ENCODE peak calls at places on chromosomes 7 and 10, in nine cellular contexts. O is lower leg skin, F is HepG2, M is GM23338, T is AG09319, D is OCI-LY7, V is endothelial cell, X is RWPE1, S is neural crest cell. J is an unnamed sample.

GRCh38 chr10:98312816-98313215 is 44.8 kb upstream of the LOXL4 start:
- DNase-seq in V (no peak), X (no peak), S (no peak), O (no peak), F (no peak), D (no peak), M (peak), T (no peak), J (no peak)

GRCh38 chr10:929965-930364 is 1.5 kb downstream of the LARP4B start:
- DNase-seq in V (no peak), X (no peak), D (peak), M (no peak), F (no peak), T (no peak), S (no peak), O (peak), J (peak)

GRCh38 chr7:6175642-6176041 is 96.8 kb downstream of the CYTH3 start:
- DNase-seq in V (no peak), M (no peak), D (no peak), F (no peak), O (peak), X (peak), T (peak), S (no peak), J (no peak)

GRCh38 chr7:77867208-77867915 is 68.8 kb downstream of the PHTF2 start:
- DNase-seq in V (no peak), S (no peak), O (no peak), F (no peak), D (no peak), M (no peak), T (no peak), X (no peak), J (no peak)

GRCh38 chr7:854118-854775 is 22.0 kb downstream of the SUN1 start:
- DNase-seq in D (no peak), V (no peak), S (no peak), T (no peak), M (no peak), F (no peak), X (no peak), O (no peak), J (no peak)

GRCh38 chr7:31082017-31082416 is 29.9 kb downstream of the ADCYAP1R1 start:
- DNase-seq in O (no peak), T (no peak), D (no peak), X (no peak), S (no peak), F (no peak), M (no peak), V (no peak), J (no peak)

GRCh38 chr10:74755273-74755672 is 71.1 kb upstream of the KAT6B start:
- DNase-seq in T (no peak), M (no peak), S (no peak), V (no peak), D (no peak), O (peak), X (no peak), F (no peak), J (no peak)

GRCh38 chr7:12069757-12070156 is 141.3 kb upstream of the TMEM106B start:
- DNase-seq in V (no peak), O (no peak), S (no peak), M (peak), X (no peak), F (no peak), D (no peak), T (no peak), J (no peak)

GRCh38 chr7:102321351-102322201 is 34.7 kb downstream of the SPDYE6 start:
- DNase-seq in O (peak), D (no peak), M (peak), X (no peak), V (peak), T (no peak), F (no peak), S (peak), J (peak)

GRCh38 chr10:116038259-116038658 is 234.7 kb downstream of the GFRA1 start:
- DNase-seq in T (peak), D (no peak), S (no peak), O (peak), X (no peak), F (peak), V (no peak), M (no peak), J (no peak)

GRCh38 chr10:131123496-131123895 is 188.0 kb downstream of the TCERG1L start:
- DNase-seq in D (no peak), O (no peak), S (no peak), T (no peak), F (no peak), V (no peak), M (no peak), X (no peak), J (no peak)

GRCh38 chr7:34080513-34080912 is 175.2 kb downstream of the BMPER start:
- DNase-seq in O (no peak), S (no peak), T (no peak), M (no peak), X (no peak), V (no peak), F (no peak), D (no peak), J (no peak)

GRCh38 chr10:97519342-97519741 is 20.6 kb downstream of the UBTD1 start:
- DNase-seq in O (no peak), T (no peak), X (no peak), D (no peak), M (no peak), S (no peak), F (no peak), V (no peak), J (no peak)

GRCh38 chr7:101538596-101539459 is 90.3 kb downstream of the MYL10 start:
- DNase-seq in F (peak), M (peak), X (peak), D (peak), V (peak), O (peak), S (peak), T (no peak), J (peak)

GRCh38 chr7:82257118-82257695 is 186.4 kb downstream of the CACNA2D1 start:
- DNase-seq in O (no peak), F (no peak), T (no peak), X (no peak), V (no peak), S (no peak), M (no peak), D (no peak), J (no peak)

GRCh38 chr10:124267231-124267885 is 151.4 kb downstream of the OAT start:
- DNase-seq in S (no peak), T (no peak), M (no peak), O (no peak), D (no peak), X (no peak), F (no peak), V (no peak), J (no peak)

GRCh38 chr7:111380945-111381344 is 181.3 kb downstream of the IMMP2L start:
- DNase-seq in T (no peak), M (no peak), F (peak), D (no peak), V (no peak), O (no peak), S (no peak), X (no peak), J (no peak)

GRCh38 chr7:142785841-142786250 is 15.1 kb downstream of the PRSS2 start:
- DNase-seq in X (no peak), V (no peak), S (no peak), D (no peak), O (no peak), M (no peak), T (no peak), F (no peak), J (no peak)

GRCh38 chr7:25238056-25238745 is 9.9 kb upstream of the NPVF start:
- DNase-seq in F (no peak), V (no peak), X (no peak), T (no peak), D (no peak), O (no peak), S (no peak), M (no peak), J (no peak)

GRCh38 chr10:117168135-117168674 is 29.1 kb upstream of the KCNK18 start:
- DNase-seq in X (peak), F (no peak), S (peak), T (no peak), O (peak), D (peak), V (peak), M (peak), J (peak)

GRCh38 chr10:1020966-1021365 is 4.7 kb downstream of the IDI2 start:
- DNase-seq in V (no peak), T (no peak), S (no peak), X (no peak), F (no peak), D (no peak), M (no peak), O (no peak), J (no peak)

GRCh38 chr10:70493660-70494234 is 15.2 kb downstream of the PALD1 start:
- DNase-seq in M (peak), X (no peak), D (peak), S (peak), T (no peak), F (no peak), V (peak), O (no peak), J (peak)

GRCh38 chr10:102113956-102114857 is 6.0 kb downstream of the LDB1 start:
- DNase-seq in X (no peak), T (no peak), V (peak), O (peak), M (peak), D (no peak), F (no peak), S (no peak), J (peak)

GRCh38 chr7:150448789-150449147 is 1.7 kb upstream of the GIMAP8 start:
- DNase-seq in V (peak), F (peak), X (peak), M (peak), T (no peak), S (peak), O (peak), D (peak), J (peak)

GRCh38 chr7:135166338-135166989 is 4.0 kb downstream of the CYREN start:
- DNase-seq in X (no peak), F (no peak), S (no peak), V (no peak), T (no peak), O (peak), D (no peak), M (no peak), J (peak)

GRCh38 chr10:88038268-88038667 is 174.8 kb downstream of the PTEN start:
- DNase-seq in O (no peak), T (peak), F (no peak), S (no peak), M (no peak), D (no peak), V (no peak), X (no peak), J (no peak)

GRCh38 chr10:1400129-1400865 is 337.0 kb downstream of the ADARB2 start:
- DNase-seq in F (peak), X (no peak), D (no peak), O (peak), M (no peak), T (no peak), V (no peak), S (no peak), J (no peak)

GRCh38 chr7:92612501-92612900 is 22.3 kb upstream of the FAM133B start:
- DNase-seq in M (no peak), V (no peak), D (no peak), X (no peak), S (no peak), F (no peak), O (no peak), T (no peak), J (no peak)

GRCh38 chr7:42624471-42624870 is 287.4 kb downstream of the C7orf25 start:
- DNase-seq in M (no peak), D (no peak), O (no peak), F (no peak), S (no peak), V (no peak), T (no peak), X (no peak), J (no peak)

DNA sequence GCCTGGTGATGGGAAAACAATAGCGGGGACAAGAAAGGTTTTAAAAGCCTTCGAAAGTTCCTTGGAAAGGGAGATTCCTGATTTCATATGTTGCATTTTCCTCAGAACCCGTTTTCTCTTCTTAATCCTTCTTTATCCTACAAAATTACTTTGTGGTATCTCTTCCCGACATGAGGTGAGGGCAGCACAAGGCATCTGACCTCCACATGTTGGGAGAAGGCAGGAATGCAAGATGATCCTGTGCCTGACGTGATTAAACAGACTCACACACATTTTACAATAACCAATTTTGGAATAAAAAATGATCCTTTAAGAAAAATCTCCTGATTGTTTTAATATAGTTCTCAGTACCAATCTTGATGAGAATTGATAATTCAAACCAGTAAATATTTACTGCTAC is 153.3 kb upstream of the MKLN1 start:
- DNase-seq in O (no peak), D (no peak), X (no peak), F (no peak), S (no peak), M (no peak), V (no peak), T (no peak), J (no peak)
- TF ChIP-seq CTCF in O (no peak), D (no peak), X (no peak), F (no peak), S (no peak), M (no peak), V (no peak), T (no peak), J (no peak)

GRCh38 chr7:17651926-17652385 is 288.3 kb downstream of the SNX13 start:
- DNase-seq in T (peak), S (no peak), D (no peak), X (no peak), O (no peak), M (no peak), V (no peak), F (no peak), J (no peak)

GRCh38 chr7:17640730-17641377 is 299.4 kb downstream of the SNX13 start:
- DNase-seq in D (peak), T (no peak), M (peak), X (peak), V (peak), F (peak), O (no peak), S (peak), J (peak)

GRCh38 chr7:17645500-17645899 is 294.8 kb downstream of the SNX13 start:
- DNase-seq in T (no peak), D (no peak), M (no peak), V (no peak), X (no peak), S (no peak), O (no peak), F (no peak), J (no peak)

GRCh38 chr7:17651296-17651695 is 289.0 kb downstream of the SNX13 start:
- DNase-seq in M (no peak), V (no peak), F (no peak), O (no peak), X (no peak), S (no peak), D (no peak), T (no peak), J (no peak)

DNA sequence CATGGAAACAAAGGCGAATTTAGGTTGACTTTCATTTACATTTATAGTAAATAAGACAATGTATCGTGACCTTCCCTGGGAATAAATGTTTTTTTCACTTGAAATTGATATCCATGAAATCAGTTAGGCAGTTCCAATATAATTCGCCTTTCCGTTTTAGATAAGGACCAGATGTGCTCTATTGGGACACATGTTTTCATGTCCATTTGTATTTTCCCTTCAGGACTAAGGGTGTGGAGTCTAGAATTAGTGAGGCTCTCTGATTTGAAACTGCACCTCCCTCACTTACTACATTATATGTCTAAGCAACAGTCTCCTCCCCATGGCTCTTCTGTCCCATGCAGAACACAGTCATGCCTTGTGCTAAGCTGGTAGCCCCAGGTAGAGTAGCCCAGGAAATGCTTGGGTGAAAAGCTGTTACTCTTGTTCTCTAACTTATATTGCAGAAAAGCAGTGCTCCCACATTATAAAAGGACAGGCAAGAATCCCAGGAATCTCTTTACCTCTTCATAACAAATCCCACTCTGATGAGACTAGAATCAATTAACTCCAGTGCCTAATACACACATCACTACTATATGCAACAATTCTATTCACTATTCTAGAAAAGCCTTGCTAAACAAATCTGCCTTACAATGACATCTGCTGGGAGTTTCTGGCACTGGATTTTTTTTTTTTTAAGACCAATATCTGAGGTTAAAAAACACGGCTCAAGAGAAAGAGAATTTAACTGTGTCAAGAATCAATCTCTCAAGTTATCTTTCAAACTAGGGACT is 293.9 kb downstream of the SNX13 start:
- DNase-seq in M (peak), X (peak), V (no peak), F (no peak), S (no peak), O (no peak), D (no peak), T (no peak), J (no peak)
- TF ChIP-seq CTCF in M (peak), X (peak), V (no peak), F (peak), S (no peak), O (no peak), D (no peak), T (peak), J (no peak)

DNA sequence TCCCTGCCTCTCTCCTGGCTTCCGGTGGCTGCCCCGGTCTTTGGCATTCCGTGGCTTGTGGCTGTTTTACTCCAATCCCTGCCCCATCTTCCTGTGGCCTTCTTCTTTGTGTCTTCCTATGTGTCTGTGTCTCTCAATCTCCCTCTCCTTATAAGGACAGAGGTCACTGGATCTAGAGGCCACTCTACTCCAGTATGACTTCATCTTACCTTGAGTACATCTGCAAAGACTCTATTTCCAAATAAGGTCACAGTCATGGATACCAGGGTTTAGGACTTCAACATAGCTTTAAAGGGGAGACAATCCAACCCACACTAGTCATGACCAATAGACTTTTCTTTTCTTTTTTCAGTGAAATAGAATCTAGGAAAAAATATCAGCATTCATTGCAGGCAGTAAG is 153.3 kb upstream of the INSYN2A start:
- DNase-seq in M (no peak), X (no peak), S (no peak), F (no peak), T (no peak), D (no peak), O (no peak), V (no peak), J (no peak)
- TF ChIP-seq CTCF in M (no peak), X (no peak), S (no peak), F (no peak), T (no peak), D (no peak), O (no peak), V (no peak), J (no peak)

GRCh38 chr10:78428579-78428978 is 394.9 kb downstream of the RPS24 start:
- DNase-seq in S (no peak), F (no peak), V (no peak), D (no peak), O (no peak), T (no peak), X (no peak), M (no peak), J (no peak)

GRCh38 chr10:78420946-78421732 is 387.5 kb downstream of the RPS24 start:
- DNase-seq in S (no peak), O (peak), F (no peak), M (no peak), X (no peak), V (no peak), T (no peak), D (no peak), J (no peak)

GRCh38 chr10:78427497-78428031 is 393.9 kb downstream of the RPS24 start:
- DNase-seq in V (no peak), D (no peak), O (peak), F (no peak), T (no peak), X (no peak), M (no peak), S (no peak), J (no peak)

GRCh38 chr10:78426181-78426580 is 392.5 kb downstream of the RPS24 start:
- DNase-seq in D (no peak), F (no peak), T (no peak), X (no peak), M (no peak), O (peak), S (no peak), V (no peak), J (no peak)

DNA sequence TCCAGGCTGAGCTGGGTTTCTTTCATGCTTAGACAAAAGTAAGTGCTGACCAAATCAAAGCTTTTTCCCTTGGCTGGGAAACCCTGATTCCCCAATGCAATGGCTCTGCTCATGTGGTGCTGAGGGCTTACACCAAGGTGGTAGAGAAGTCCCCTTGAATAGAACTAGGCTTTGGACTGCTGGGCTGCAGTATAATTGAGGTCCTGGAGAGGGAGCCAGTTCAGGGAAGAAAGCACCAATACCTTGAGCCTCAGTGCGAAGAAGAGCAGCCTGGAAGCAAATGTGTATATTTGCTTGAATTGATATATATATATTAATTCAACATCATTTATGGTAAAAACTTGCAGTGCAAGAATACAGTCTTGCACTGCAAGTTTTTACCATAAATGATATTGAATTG is 391.1 kb downstream of the RPS24 start:
- DNase-seq in X (peak), F (peak), V (no peak), T (no peak), S (no peak), M (peak), O (peak), D (peak), J (no peak)
- TF ChIP-seq CTCF in X (no peak), F (peak), V (peak), T (no peak), S (peak), M (peak), O (no peak), D (peak), J (peak)

DNA sequence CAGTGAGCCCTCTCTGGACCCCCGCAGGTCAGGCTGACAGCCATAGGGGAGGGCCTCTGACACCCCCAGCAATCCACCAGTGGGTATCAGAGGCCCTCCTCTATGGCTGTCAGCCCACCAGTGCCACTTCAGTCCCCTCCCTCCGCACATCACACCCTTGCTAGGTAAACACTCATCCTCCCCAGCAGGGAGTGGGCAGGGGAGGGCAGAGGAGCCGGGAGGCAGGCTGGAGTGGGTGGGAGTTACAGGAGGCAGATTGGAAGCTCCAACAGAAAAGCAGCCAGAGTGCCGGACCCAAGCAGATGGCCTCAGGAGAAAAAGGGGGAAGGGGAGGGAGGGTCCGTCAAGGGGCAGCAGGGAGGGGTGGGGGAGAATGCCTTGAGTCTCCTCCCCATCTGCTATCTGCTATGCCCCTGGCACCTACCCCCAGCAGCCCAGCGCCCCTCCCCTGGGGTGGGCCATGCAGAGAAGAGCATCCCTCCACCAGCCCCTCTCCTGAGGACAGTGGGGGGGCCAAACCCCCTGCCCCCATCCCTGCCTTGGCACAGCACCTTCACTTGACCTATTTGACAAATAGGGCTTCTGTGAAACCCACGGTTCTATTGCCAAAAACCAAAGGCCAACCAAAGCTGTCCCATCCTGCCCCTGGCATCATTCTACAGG is 2.4 kb downstream of the RASGEF1A start:
- DNase-seq in M (no peak), V (no peak), F (no peak), O (no peak), S (no peak), T (no peak), X (no peak), D (no peak), J (no peak)
- TF ChIP-seq CTCF in M (no peak), V (no peak), F (no peak), O (no peak), S (no peak), T (no peak), X (no peak), D (no peak), J (no peak)

GRCh38 chr7:108459922-108460551 is 3.8 kb upstream of the NRCAM start:
- DNase-seq in X (peak), S (no peak), M (peak), O (no peak), V (peak), D (peak), F (peak), T (no peak), J (peak)
- TF ChIP-seq CTCF in X (peak), S (peak), M (peak), O (no peak), V (peak), D (peak), F (peak), T (peak), J (peak)